ENCODE peak calls at places on chromosome 4, in ten cellular contexts. K, G, A, V, R, N, Q, Z, X and F are unnamed samples.

GRCh38 chr4:128831526-128832252 is 22.2 kb downstream of the JADE1 start:
- DNase-seq in Q (no peak), G (no peak), R (peak), V (peak), Z (no peak), X (no peak), N (peak), K (no peak), A (peak), F (no peak)

GRCh38 chr4:112156546-112156945 is 11.3 kb downstream of the FAM241A start:
- DNase-seq in Q (no peak), K (no peak), Z (no peak), R (no peak), G (no peak), V (no peak), X (no peak), N (no peak), A (no peak), F (no peak)

GRCh38 chr4:100935090-100935489 is 412.2 kb downstream of the PPP3CA start:
- DNase-seq in K (peak), Z (peak), N (no peak), Q (no peak), R (no peak), X (no peak), A (no peak), V (no peak), G (no peak), F (no peak)

GRCh38 chr4:140094701-140095420 is 59.1 kb downstream of the MAML3 start:
- DNase-seq in X (no peak), G (no peak), K (no peak), N (no peak), R (no peak), A (no peak), V (peak), Q (no peak), Z (peak), F (no peak)

GRCh38 chr4:119106036-119107000 is 29.3 kb upstream of the MYOZ2 start:
- DNase-seq in K (no peak), A (no peak), V (no peak), R (no peak), N (no peak), X (no peak), Z (no peak), Q (no peak), G (no peak), F (no peak)

GRCh38 chr4:39825741-39826231 is 127.8 kb downstream of the UBE2K start:
- DNase-seq in Z (no peak), V (no peak), A (no peak), R (no peak), K (no peak), Q (no peak), X (peak), N (no peak), G (peak), F (no peak)

GRCh38 chr4:103853627-103854026 is 133.8 kb upstream of the TACR3 start:
- DNase-seq in N (no peak), A (no peak), R (no peak), X (no peak), V (no peak), K (no peak), Z (no peak), Q (no peak), G (no peak), F (no peak)

GRCh38 chr4:2393353-2394270 is 24.8 kb downstream of the ZFYVE28 start:
- DNase-seq in N (no peak), X (no peak), R (peak), A (peak), Z (peak), K (no peak), Q (no peak), V (peak), G (no peak), F (no peak)

GRCh38 chr4:46016306-46016705 is 107.5 kb downstream of the GABRG1 start:
- DNase-seq in G (peak), Q (no peak), A (peak), V (no peak), Z (no peak), K (no peak), N (peak), X (no peak), R (no peak), F (no peak)

GRCh38 chr4:76435689-76436176 is 704 bp downstream of the SHROOM3 start:
- DNase-seq in N (peak), V (no peak), K (no peak), Q (no peak), R (no peak), X (no peak), G (peak), A (peak), Z (no peak), F (no peak)
- H3K9ac ChIP-seq in N (peak), V (peak), K (no peak), Q (no peak), R (no peak), X (peak), G (peak), A (peak), Z (no peak), F (no peak)

GRCh38 chr4:180832086-180832485 is 1411.1 kb upstream of the TENM3 start:
- DNase-seq in R (no peak), K (no peak), Z (no peak), X (no peak), Q (no peak), V (peak), A (peak), G (no peak), N (no peak), F (no peak)
- H3K9ac ChIP-seq in R (no peak), K (no peak), Z (no peak), X (no peak), Q (no peak), V (no peak), A (no peak), G (no peak), N (no peak), F (no peak)

GRCh38 chr4:8204576-8205227 is 5.6 kb downstream of the SH3TC1 start:
- DNase-seq in X (no peak), Q (no peak), N (no peak), G (no peak), K (no peak), V (no peak), R (no peak), Z (no peak), A (no peak), F (no peak)
- H3K9ac ChIP-seq in X (no peak), Q (no peak), N (peak), G (no peak), K (no peak), V (no peak), R (no peak), Z (no peak), A (no peak), F (no peak)

DNA sequence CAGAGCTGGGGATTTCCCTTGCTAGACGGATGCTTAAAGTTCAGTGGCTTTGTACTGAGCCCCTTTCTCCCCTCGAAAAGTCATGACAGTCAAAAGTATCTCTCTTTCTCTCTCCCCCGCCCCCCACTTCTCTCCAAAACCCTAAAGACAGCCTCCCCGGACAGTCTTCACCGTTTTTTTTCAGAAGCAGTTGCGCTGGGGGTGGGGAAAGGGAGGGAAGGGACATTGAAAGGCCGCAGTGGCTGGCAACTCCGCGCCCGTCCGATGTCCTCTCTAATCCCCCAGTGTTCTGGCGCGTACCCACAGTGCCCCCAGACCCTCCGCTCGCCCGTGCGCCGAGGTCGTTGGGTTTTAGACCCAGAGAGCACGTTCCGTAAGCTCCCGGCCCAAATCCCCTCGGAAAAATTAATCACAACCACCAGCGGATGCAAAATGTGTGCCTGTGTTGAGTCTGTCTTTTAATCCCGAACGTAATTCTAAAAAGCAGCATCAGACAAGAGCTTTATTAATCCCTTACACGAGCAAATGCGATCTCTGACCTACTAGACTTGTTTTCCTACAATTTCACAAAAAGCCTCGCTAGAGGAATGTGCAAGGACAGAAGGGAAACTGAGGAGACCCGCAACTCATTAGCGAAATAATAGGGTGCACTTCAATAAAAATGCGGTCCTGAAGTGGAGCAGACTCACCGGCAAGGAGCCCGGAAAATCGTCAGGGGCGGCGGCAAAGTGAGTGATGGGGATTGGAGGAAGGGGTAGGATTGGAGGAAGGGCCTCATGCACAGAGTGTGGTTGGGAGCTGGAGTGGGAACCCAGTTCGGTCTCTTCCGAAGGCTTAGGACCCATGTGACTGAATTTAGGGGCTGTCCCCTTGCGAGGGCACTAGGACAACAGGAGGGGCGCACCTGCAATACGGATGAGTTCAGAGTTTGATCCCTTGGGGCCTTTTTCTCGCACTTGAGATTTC is 12.2 kb upstream of the PRDM8 start:
- DNase-seq in X (no peak), R (no peak), Q (no peak), K (no peak), Z (no peak), N (no peak), G (no peak), V (peak), A (peak), F (no peak)
- H3K9ac ChIP-seq in X (no peak), R (no peak), Q (peak), K (peak), Z (no peak), N (no peak), G (peak), V (no peak), A (no peak), F (peak)

DNA sequence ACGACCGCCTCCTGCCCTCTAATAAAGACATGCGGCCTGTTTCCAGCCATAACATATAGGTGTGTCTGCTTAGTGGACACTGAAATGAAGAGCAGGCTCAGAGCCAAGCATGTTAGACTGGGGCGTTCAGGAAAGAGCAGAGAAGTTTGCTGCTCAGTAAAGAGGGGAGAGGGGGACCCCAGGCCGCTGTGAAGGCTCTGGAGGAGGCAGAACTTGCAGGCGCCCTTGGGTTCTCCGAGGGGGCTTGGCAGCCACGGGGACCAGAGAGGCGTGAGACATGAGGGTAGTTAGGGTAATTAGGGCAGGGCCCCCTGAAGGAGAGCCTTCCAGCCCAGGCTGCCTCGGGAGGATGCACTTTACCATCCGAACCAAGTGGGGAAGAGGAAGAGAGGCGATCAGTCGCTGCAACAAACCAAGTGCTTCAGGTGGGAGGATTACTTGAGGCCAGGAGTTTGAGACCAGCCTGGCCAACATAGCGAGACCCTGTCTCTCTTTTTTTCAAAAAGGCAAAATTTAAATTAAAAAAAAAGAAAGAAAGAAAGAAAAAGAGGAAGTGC is 46.6 kb upstream of the CDKN2AIP start:
- DNase-seq in Z (no peak), Q (no peak), V (no peak), K (no peak), A (no peak), G (no peak), N (no peak), R (no peak), X (no peak), F (no peak)
- H3K9ac ChIP-seq in Z (no peak), Q (no peak), V (no peak), K (no peak), A (no peak), G (peak), N (no peak), R (peak), X (no peak), F (peak)